ENCODE peak calls at places on chromosome 13, in four cellular contexts. C is K562, G is HepG2, A is GM12878. J is an unnamed sample.

GRCh38 chr13:26678796-26679195 is 81.8 kb downstream of the GPR12 start:
- DNase-seq in C (no peak), G (no peak), A (no peak), J (no peak)

GRCh38 chr13:76610819-76611415 is 275.3 kb downstream of the KCTD12 start:
- DNase-seq in G (no peak), A (no peak), C (no peak), J (no peak)

GRCh38 chr13:48626726-48627451 is 26.8 kb upstream of the CYSLTR2 start:
- DNase-seq in A (no peak), G (peak; percentile 21), C (no peak), J (no peak)

GRCh38 chr13:94712812-94713555 is 639 bp upstream of the SOX21 start:
- DNase-seq in G (no peak), A (no peak), C (no peak), J (peak; percentile 76)

GRCh38 chr13:95335667-95336066 is 34.4 kb upstream of the ABCC4 start:
- DNase-seq in C (no peak), A (no peak), G (no peak), J (no peak)

GRCh38 chr13:113537205-113537604 is 46.7 kb upstream of the DCUN1D2 start:
- DNase-seq in G (no peak), A (no peak), C (no peak), J (no peak)

GRCh38 chr13:40764587-40765403 is 6.2 kb downstream of the MRPS31 start:
- DNase-seq in A (no peak), G (no peak), C (no peak), J (no peak)

GRCh38 chr13:28347456-28348371 is 147.2 kb downstream of the FLT1 start:
- DNase-seq in G (no peak), A (no peak), C (peak; percentile 24), J (no peak)

GRCh38 chr13:108742681-108743080 is 113.3 kb downstream of the MYO16 start:
- DNase-seq in A (no peak), C (no peak), G (no peak), J (no peak)

GRCh38 chr13:34294483-34295129 is 476.7 kb downstream of the RFC3 start:
- DNase-seq in C (no peak), G (no peak), A (no peak), J (no peak)

GRCh38 chr13:102484329-102484728 is 82.5 kb upstream of the FGF14 start:
- DNase-seq in G (no peak), A (no peak), C (no peak), J (no peak)

GRCh38 chr13:95644611-95645052 is at the start of gene DZIP1:
- DNase-seq in G (peak; percentile 75), C (peak; percentile 11), A (no peak), J (peak; percentile 70)

GRCh38 chr13:93700115-93700514 is 473.5 kb downstream of the GPC6 start:
- DNase-seq in A (no peak), G (no peak), C (no peak), J (no peak)

GRCh38 chr13:49213997-49214916 is 5.9 kb upstream of the MLNR start:
- DNase-seq in G (no peak), A (no peak), C (no peak), J (no peak)

GRCh38 chr13:64278493-64278892 is 2862.8 kb upstream of the PCDH20 start:
- DNase-seq in A (no peak), C (no peak), G (no peak), J (no peak)
- TF ChIP-seq SP1 in A (no peak), C (no peak), G (no peak), J (no peak)

DNA sequence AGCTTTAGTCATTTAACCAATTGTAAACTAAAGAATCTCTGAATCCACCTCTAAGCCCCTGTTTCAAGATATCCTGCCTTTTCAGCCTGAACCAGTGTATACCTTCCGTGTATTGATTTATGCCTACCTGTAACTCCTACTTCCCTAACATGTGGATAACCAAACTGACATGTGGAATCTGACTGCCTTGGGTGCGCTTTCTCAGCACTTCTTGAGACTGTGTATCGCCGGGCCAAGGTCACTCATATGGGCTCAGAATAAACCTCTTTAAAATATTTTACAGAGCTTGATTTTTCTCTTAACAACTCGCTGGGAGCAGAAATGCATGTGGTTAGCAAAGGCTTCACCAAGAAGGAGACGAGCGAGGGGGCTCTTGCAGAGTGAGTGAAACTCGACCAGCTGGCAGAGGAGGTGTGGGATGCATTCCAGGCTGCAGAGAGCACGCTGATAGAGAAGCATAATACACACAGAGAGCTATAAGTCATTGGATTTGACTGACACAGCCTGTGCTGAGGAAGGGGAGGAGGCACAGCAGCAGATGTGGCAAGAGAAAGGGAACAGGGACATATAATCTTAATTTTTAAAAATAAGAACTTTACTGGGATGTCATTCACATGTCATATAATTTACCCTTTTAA is 268.2 kb upstream of the MAB21L1 start:
- DNase-seq in A (no peak), G (no peak), C (no peak), J (no peak)
- TF ChIP-seq CBX5 in A (no peak), G (no peak), C (no peak), J (no peak)

DNA sequence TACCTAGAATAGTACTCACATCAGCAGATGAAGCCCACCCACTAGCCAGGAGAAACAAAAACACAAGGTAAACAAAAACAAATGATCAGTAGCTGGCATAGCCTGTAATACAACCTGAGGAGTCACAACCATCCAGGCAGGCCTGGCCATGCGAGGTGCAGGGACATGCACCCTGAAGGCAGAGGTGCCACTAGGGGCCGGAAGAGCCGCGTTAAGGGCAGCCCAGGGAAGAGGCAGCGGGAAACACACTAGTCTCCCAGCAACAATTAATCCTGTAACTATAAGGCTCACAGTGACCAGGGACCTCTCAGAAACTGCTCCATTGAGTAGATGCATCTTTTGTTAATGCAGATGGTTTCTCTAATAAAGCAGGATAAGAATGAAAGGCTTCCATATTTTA is 28.9 kb downstream of the ANKRD10 start:
- DNase-seq in G (no peak), A (no peak), C (no peak), J (peak; percentile 61)
- TF ChIP-seq SP1 in G (no peak), A (no peak), C (no peak), J (peak; percentile 17)

GRCh38 chr13:52800856-52801255 is 47.6 kb downstream of the PCDH8 start:
- DNase-seq in G (no peak), A (no peak), C (no peak), J (no peak)

GRCh38 chr13:52793507-52793906 is 53.9 kb upstream of the CNMD start:
- DNase-seq in A (no peak), G (no peak), C (no peak), J (no peak)

GRCh38 chr13:52794589-52794988 is 53.9 kb downstream of the PCDH8 start:
- DNase-seq in G (no peak), C (no peak), A (no peak), J (no peak)

GRCh38 chr13:52798770-52799430 is 49.5 kb downstream of the PCDH8 start:
- DNase-seq in C (no peak), G (no peak), A (no peak), J (no peak)

DNA sequence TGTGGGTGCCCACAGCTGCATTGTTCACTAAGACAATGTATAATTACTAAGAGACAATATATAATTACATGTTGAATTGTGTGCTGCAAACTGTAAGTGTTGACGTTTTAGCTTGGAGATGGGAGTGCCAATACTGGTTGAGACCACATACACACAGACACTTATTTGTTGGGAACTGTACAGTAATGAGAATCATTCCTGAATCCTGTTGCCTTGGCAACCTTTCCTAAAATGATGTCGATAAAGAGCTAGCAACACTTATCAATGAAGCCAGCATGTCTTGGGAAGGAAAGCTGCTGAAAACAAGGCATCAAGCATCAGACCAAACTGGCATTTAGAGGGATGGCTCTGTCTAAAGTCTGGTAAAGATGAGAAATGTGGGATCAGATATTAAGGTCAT is 51.3 kb downstream of the PCDH8 start:
- DNase-seq in G (no peak), A (no peak), C (no peak), J (no peak)
- TF ChIP-seq CBX5 in G (no peak), A (no peak), C (no peak), J (no peak)